ENCODE peak calls at places on chromosomes 6 and 20, in five cellular contexts. F is caudate nucleus, X is brain microvascular endothelial cell, H is AG04450, L is GM23338. I is an unnamed sample.

GRCh38 chr20:61742097-61742805 is 323.4 kb downstream of the TAF4 start:
- DNase-seq in H (no peak), X (no peak), L (no peak), F (no peak), I (no peak)

GRCh38 chr20:34558320-34559202 is at the start of gene MAP1LC3A:
- DNase-seq in H (peak), L (peak), X (peak), F (peak), I (peak)

GRCh38 chr6:57064809-57065208 is 18.3 kb downstream of the KIAA1586 start:
- DNase-seq in F (no peak), L (no peak), X (peak), H (peak), I (no peak)

GRCh38 chr20:63064310-63064709 is 57.5 kb upstream of the BHLHE23 start:
- DNase-seq in X (no peak), H (no peak), L (no peak), F (no peak), I (no peak)

GRCh38 chr20:21053002-21053762 is 53.0 kb downstream of the LINC00237 start:
- DNase-seq in F (no peak), L (peak), X (no peak), H (no peak), I (no peak)

GRCh38 chr20:18090044-18090443 is 32.3 kb upstream of the OVOL2 start:
- DNase-seq in H (no peak), X (no peak), F (no peak), L (no peak), I (no peak)

GRCh38 chr20:59151820-59152219 is 11.8 kb upstream of the ZNF831 start:
- DNase-seq in F (no peak), L (no peak), X (no peak), H (no peak), I (no peak)

GRCh38 chr20:15854871-15855270 is 718.4 kb downstream of the KIF16B start:
- DNase-seq in H (no peak), F (no peak), X (no peak), L (no peak), I (no peak)

GRCh38 chr6:152750694-152751093 is at the start of gene VIP:
- DNase-seq in F (no peak), L (peak), H (no peak), X (peak), I (no peak)

GRCh38 chr20:46057856-46058655 is 29.0 kb downstream of the SLC12A5 start:
- DNase-seq in F (no peak), L (peak), X (peak), H (no peak), I (no peak)

GRCh38 chr6:15538766-15539165 is 124.1 kb downstream of the DTNBP1 start:
- DNase-seq in X (no peak), L (no peak), H (no peak), F (no peak), I (no peak)

GRCh38 chr20:53905019-53905847 is 165.2 kb downstream of the BCAS1 start:
- DNase-seq in X (no peak), L (no peak), H (no peak), F (no peak), I (no peak)
- H3K27ac ChIP-seq in X (no peak), L (no peak), H (no peak), F (no peak), I (peak)

GRCh38 chr6:166045173-166045957 is 122.3 kb downstream of the TBXT start:
- DNase-seq in F (no peak), H (no peak), L (no peak), X (no peak), I (no peak)
- H3K27ac ChIP-seq in F (no peak), H (peak), L (no peak), X (peak), I (no peak)

DNA sequence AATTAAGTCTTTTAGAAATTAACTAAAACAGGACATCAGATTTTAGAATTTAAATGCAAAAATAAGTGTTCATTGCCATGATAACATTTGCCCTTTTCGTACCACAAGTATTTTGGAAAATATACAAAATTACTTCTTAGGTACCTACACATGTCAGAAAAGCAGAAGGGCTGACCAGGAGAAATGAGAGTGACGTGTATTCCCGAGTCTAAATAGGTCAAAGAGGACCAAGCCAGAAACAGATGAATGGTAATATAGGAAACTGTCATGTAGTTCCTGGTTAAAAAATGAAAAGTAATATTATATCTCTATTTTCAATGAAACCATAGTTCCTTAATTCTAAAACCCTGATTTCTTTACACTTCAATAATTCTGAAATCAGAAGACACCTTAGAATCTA is 126.2 kb downstream of the IPCEF1 start:
- DNase-seq in L (no peak), F (no peak), H (no peak), X (no peak), I (no peak)
- H3K27ac ChIP-seq in L (no peak), F (no peak), H (no peak), X (no peak), I (no peak)

GRCh38 chr6:39769012-39769411 is 23.2 kb upstream of the DAAM2 start:
- DNase-seq in X (no peak), L (no peak), F (no peak), H (no peak), I (no peak)
- H3K27ac ChIP-seq in X (no peak), L (no peak), F (peak), H (no peak), I (no peak)

GRCh38 chr6:116931456-116931855 is 54.4 kb downstream of the RFX6 start:
- DNase-seq in X (no peak), L (no peak), H (no peak), F (no peak), I (no peak)
- H3K27ac ChIP-seq in X (no peak), L (no peak), H (no peak), F (no peak), I (no peak)